ENCODE peak calls at places on chromosomes 11 and 22, in six cellular contexts. One of them, this sample, is unnamed.

GRCh38 chr11:94129505-94130335 is 1.1 kb downstream of the PANX1 start:
- DNase-seq in AG09309: no peak
- DNase-seq in heart right ventricle: no peak
- DNase-seq in cardiac fibroblast: no peak
- DNase-seq in WTC11: peak; percentile 69
- DNase-seq in Panc1: peak; percentile 43
- DNase-seq in this sample: no peak

GRCh38 chr11:41201156-41201555 is 258.3 kb downstream of the LRRC4C start:
- DNase-seq in AG09309: no peak
- DNase-seq in heart right ventricle: no peak
- DNase-seq in cardiac fibroblast: peak; percentile 3
- DNase-seq in WTC11: peak; percentile 75
- DNase-seq in Panc1: peak; percentile 12
- DNase-seq in this sample: no peak

GRCh38 chr22:35126993-35127392 is 61.0 kb downstream of the ISX start:
- DNase-seq in AG09309: no peak
- DNase-seq in heart right ventricle: no peak
- DNase-seq in cardiac fibroblast: no peak
- DNase-seq in WTC11: no peak
- DNase-seq in Panc1: no peak
- DNase-seq in this sample: no peak

GRCh38 chr11:37371346-37371970 is 773.4 kb upstream of the RAG2 start:
- DNase-seq in AG09309: no peak
- DNase-seq in heart right ventricle: no peak
- DNase-seq in cardiac fibroblast: no peak
- DNase-seq in WTC11: no peak
- DNase-seq in Panc1: no peak
- DNase-seq in this sample: no peak

GRCh38 chr11:574632-575323 is 1.5 kb upstream of the PHRF1 start:
- DNase-seq in AG09309: no peak
- DNase-seq in heart right ventricle: no peak
- DNase-seq in cardiac fibroblast: peak; percentile 23
- DNase-seq in WTC11: no peak
- DNase-seq in Panc1: no peak
- DNase-seq in this sample: no peak

GRCh38 chr22:46180370-46181137 is 30.2 kb downstream of the PPARA start:
- DNase-seq in AG09309: no peak
- DNase-seq in heart right ventricle: no peak
- DNase-seq in cardiac fibroblast: peak; percentile 37
- DNase-seq in WTC11: no peak
- DNase-seq in Panc1: no peak
- DNase-seq in this sample: no peak

GRCh38 chr11:74570266-74571061 is 21.9 kb upstream of the POLD3 start:
- DNase-seq in AG09309: peak; percentile 28
- DNase-seq in heart right ventricle: no peak
- DNase-seq in cardiac fibroblast: peak; percentile 75
- DNase-seq in WTC11: peak; percentile 53
- DNase-seq in Panc1: peak; percentile 25
- DNase-seq in this sample: peak; percentile 67

GRCh38 chr11:94885133-94885532 is 88.2 kb downstream of the CWC15 start:
- DNase-seq in AG09309: no peak
- DNase-seq in heart right ventricle: no peak
- DNase-seq in cardiac fibroblast: no peak
- DNase-seq in WTC11: no peak
- DNase-seq in Panc1: no peak
- DNase-seq in this sample: no peak

GRCh38 chr22:36442506-36443197 is 38.8 kb downstream of the TXN2 start:
- DNase-seq in AG09309: no peak
- DNase-seq in heart right ventricle: no peak
- DNase-seq in cardiac fibroblast: no peak
- DNase-seq in WTC11: no peak
- DNase-seq in Panc1: no peak
- DNase-seq in this sample: no peak

GRCh38 chr11:91265946-91266345 is 958.7 kb upstream of the FAT3 start:
- DNase-seq in AG09309: no peak
- DNase-seq in heart right ventricle: no peak
- DNase-seq in cardiac fibroblast: peak; percentile 1
- DNase-seq in WTC11: no peak
- DNase-seq in Panc1: no peak
- DNase-seq in this sample: no peak

GRCh38 chr11:36478700-36479329 is 31.3 kb downstream of the TRAF6 start:
- DNase-seq in AG09309: peak; percentile 17
- DNase-seq in heart right ventricle: no peak
- DNase-seq in cardiac fibroblast: peak; percentile 76
- DNase-seq in WTC11: no peak
- DNase-seq in Panc1: peak; percentile 28
- DNase-seq in this sample: no peak

GRCh38 chr22:18968011-18968749 is 32.1 kb upstream of the PRODH start:
- DNase-seq in AG09309: no peak
- DNase-seq in heart right ventricle: peak; percentile 52
- DNase-seq in cardiac fibroblast: peak; percentile 35
- DNase-seq in WTC11: peak; percentile 70
- DNase-seq in Panc1: no peak
- DNase-seq in this sample: peak; percentile 60

GRCh38 chr22:30251661-30252226 is 5.2 kb upstream of the LIF start:
- DNase-seq in AG09309: no peak
- DNase-seq in heart right ventricle: peak; percentile 54
- DNase-seq in cardiac fibroblast: peak; percentile 61
- DNase-seq in WTC11: no peak
- DNase-seq in Panc1: no peak
- DNase-seq in this sample: no peak

GRCh38 chr11:43810929-43811596 is 69.6 kb upstream of the ALKBH3 start:
- DNase-seq in AG09309: no peak
- DNase-seq in heart right ventricle: no peak
- DNase-seq in cardiac fibroblast: peak; percentile 53
- DNase-seq in WTC11: no peak
- DNase-seq in Panc1: no peak
- DNase-seq in this sample: no peak

GRCh38 chr11:65583589-65583988 is 7.7 kb downstream of the EHBP1L1 start:
- DNase-seq in AG09309: no peak
- DNase-seq in heart right ventricle: no peak
- DNase-seq in cardiac fibroblast: no peak
- DNase-seq in WTC11: no peak
- DNase-seq in Panc1: no peak
- DNase-seq in this sample: no peak

GRCh38 chr11:120527111-120527748 is 15.7 kb downstream of the GRIK4 start:
- DNase-seq in AG09309: no peak
- DNase-seq in heart right ventricle: no peak
- DNase-seq in cardiac fibroblast: peak; percentile 47
- DNase-seq in WTC11: peak; percentile 86
- DNase-seq in Panc1: no peak
- DNase-seq in this sample: no peak

GRCh38 chr11:65485820-65486219 is 13.0 kb upstream of the MALAT1 start:
- DNase-seq in AG09309: no peak
- DNase-seq in heart right ventricle: no peak
- DNase-seq in cardiac fibroblast: no peak
- DNase-seq in WTC11: no peak
- DNase-seq in Panc1: no peak
- DNase-seq in this sample: no peak

GRCh38 chr11:123145220-123145619 is 49.8 kb downstream of the CLMP start:
- DNase-seq in AG09309: no peak
- DNase-seq in heart right ventricle: no peak
- DNase-seq in cardiac fibroblast: peak; percentile 94
- DNase-seq in WTC11: no peak
- DNase-seq in Panc1: peak; percentile 72
- DNase-seq in this sample: peak; percentile 67

GRCh38 chr11:71204748-71205664 is 47.4 kb downstream of the SHANK2 start:
- DNase-seq in AG09309: no peak
- DNase-seq in heart right ventricle: no peak
- DNase-seq in cardiac fibroblast: no peak
- DNase-seq in WTC11: no peak
- DNase-seq in Panc1: no peak
- DNase-seq in this sample: no peak

GRCh38 chr11:69840371-69841169 is 21.4 kb upstream of the FGF3 start:
- DNase-seq in AG09309: no peak
- DNase-seq in heart right ventricle: no peak
- DNase-seq in cardiac fibroblast: no peak
- DNase-seq in WTC11: no peak
- DNase-seq in Panc1: no peak
- DNase-seq in this sample: peak; percentile 27

GRCh38 chr11:96113100-96113710 is 189.3 kb upstream of the MTMR2 start:
- DNase-seq in AG09309: peak; percentile 35
- DNase-seq in heart right ventricle: no peak
- DNase-seq in cardiac fibroblast: peak; percentile 76
- DNase-seq in WTC11: no peak
- DNase-seq in Panc1: no peak
- DNase-seq in this sample: no peak

GRCh38 chr11:124761301-124762021 is 629 bp downstream of the ESAM start:
- DNase-seq in AG09309: no peak
- DNase-seq in heart right ventricle: peak; percentile 29
- DNase-seq in cardiac fibroblast: no peak
- DNase-seq in WTC11: peak; percentile 24
- DNase-seq in Panc1: no peak
- DNase-seq in this sample: no peak

GRCh38 chr11:124760806-124761205 is 1.3 kb downstream of the ESAM start:
- DNase-seq in AG09309: no peak
- DNase-seq in heart right ventricle: no peak
- DNase-seq in cardiac fibroblast: no peak
- DNase-seq in WTC11: no peak
- DNase-seq in Panc1: no peak
- DNase-seq in this sample: no peak

GRCh38 chr11:124758355-124759267 is 3.5 kb downstream of the ESAM start:
- DNase-seq in AG09309: no peak
- DNase-seq in heart right ventricle: peak; percentile 78
- DNase-seq in cardiac fibroblast: peak; percentile 70
- DNase-seq in WTC11: peak; percentile 95
- DNase-seq in Panc1: no peak
- DNase-seq in this sample: peak; percentile 78

GRCh38 chr11:124760205-124760652 is 1.9 kb downstream of the ESAM start:
- DNase-seq in AG09309: no peak
- DNase-seq in heart right ventricle: peak; percentile 69
- DNase-seq in cardiac fibroblast: no peak
- DNase-seq in WTC11: peak; percentile 28
- DNase-seq in Panc1: no peak
- DNase-seq in this sample: no peak

GRCh38 chr11:124759268-124760204 is 2.6 kb downstream of the ESAM start:
- DNase-seq in AG09309: no peak
- DNase-seq in heart right ventricle: peak; percentile 80
- DNase-seq in cardiac fibroblast: peak; percentile 63
- DNase-seq in WTC11: peak; percentile 40
- DNase-seq in Panc1: no peak
- DNase-seq in this sample: no peak
- TF ChIP-seq CTCF in AG09309: no peak
- TF ChIP-seq CTCF in heart right ventricle: no peak
- TF ChIP-seq CTCF in cardiac fibroblast: no peak
- TF ChIP-seq CTCF in WTC11: no peak
- TF ChIP-seq CTCF in Panc1: no peak
- TF ChIP-seq CTCF in this sample: no peak

GRCh38 chr11:11155962-11156815 is 196.9 kb downstream of the CSNK2A3 start:
- DNase-seq in AG09309: no peak
- DNase-seq in heart right ventricle: peak; percentile 26
- DNase-seq in cardiac fibroblast: no peak
- DNase-seq in WTC11: peak; percentile 86
- DNase-seq in Panc1: no peak
- DNase-seq in this sample: no peak
- TF ChIP-seq CTCF in AG09309: peak; percentile 52
- TF ChIP-seq CTCF in heart right ventricle: peak; percentile 26
- TF ChIP-seq CTCF in cardiac fibroblast: peak; percentile 41
- TF ChIP-seq CTCF in WTC11: peak; percentile 85
- TF ChIP-seq CTCF in Panc1: peak; percentile 90
- TF ChIP-seq CTCF in this sample: no peak

GRCh38 chr11:77636738-77637344 is 753 bp downstream of the CLNS1A start:
- DNase-seq in AG09309: no peak
- DNase-seq in heart right ventricle: no peak
- DNase-seq in cardiac fibroblast: no peak
- DNase-seq in WTC11: no peak
- DNase-seq in Panc1: no peak
- DNase-seq in this sample: no peak

GRCh38 chr11:77633856-77634425 is 3.7 kb downstream of the CLNS1A start:
- DNase-seq in AG09309: no peak
- DNase-seq in heart right ventricle: no peak
- DNase-seq in cardiac fibroblast: peak; percentile 73
- DNase-seq in WTC11: no peak
- DNase-seq in Panc1: no peak
- DNase-seq in this sample: peak; percentile 39

GRCh38 chr11:77634724-77635123 is 2.9 kb downstream of the CLNS1A start:
- DNase-seq in AG09309: no peak
- DNase-seq in heart right ventricle: no peak
- DNase-seq in cardiac fibroblast: no peak
- DNase-seq in WTC11: no peak
- DNase-seq in Panc1: no peak
- DNase-seq in this sample: no peak

GRCh38 chr11:77642228-77642627 is 4.6 kb upstream of the CLNS1A start:
- DNase-seq in AG09309: no peak
- DNase-seq in heart right ventricle: no peak
- DNase-seq in cardiac fibroblast: no peak
- DNase-seq in WTC11: no peak
- DNase-seq in Panc1: no peak
- DNase-seq in this sample: no peak

GRCh38 chr11:77637345-77638165 is at the start of gene CLNS1A:
- DNase-seq in AG09309: peak; percentile 38
- DNase-seq in heart right ventricle: peak; percentile 81
- DNase-seq in cardiac fibroblast: peak; percentile 92
- DNase-seq in WTC11: peak; percentile 79
- DNase-seq in Panc1: peak; percentile 80
- DNase-seq in this sample: peak; percentile 85
- TF ChIP-seq CTCF in AG09309: no peak
- TF ChIP-seq CTCF in heart right ventricle: no peak
- TF ChIP-seq CTCF in cardiac fibroblast: no peak
- TF ChIP-seq CTCF in WTC11: no peak
- TF ChIP-seq CTCF in Panc1: no peak
- TF ChIP-seq CTCF in this sample: no peak

DNA sequence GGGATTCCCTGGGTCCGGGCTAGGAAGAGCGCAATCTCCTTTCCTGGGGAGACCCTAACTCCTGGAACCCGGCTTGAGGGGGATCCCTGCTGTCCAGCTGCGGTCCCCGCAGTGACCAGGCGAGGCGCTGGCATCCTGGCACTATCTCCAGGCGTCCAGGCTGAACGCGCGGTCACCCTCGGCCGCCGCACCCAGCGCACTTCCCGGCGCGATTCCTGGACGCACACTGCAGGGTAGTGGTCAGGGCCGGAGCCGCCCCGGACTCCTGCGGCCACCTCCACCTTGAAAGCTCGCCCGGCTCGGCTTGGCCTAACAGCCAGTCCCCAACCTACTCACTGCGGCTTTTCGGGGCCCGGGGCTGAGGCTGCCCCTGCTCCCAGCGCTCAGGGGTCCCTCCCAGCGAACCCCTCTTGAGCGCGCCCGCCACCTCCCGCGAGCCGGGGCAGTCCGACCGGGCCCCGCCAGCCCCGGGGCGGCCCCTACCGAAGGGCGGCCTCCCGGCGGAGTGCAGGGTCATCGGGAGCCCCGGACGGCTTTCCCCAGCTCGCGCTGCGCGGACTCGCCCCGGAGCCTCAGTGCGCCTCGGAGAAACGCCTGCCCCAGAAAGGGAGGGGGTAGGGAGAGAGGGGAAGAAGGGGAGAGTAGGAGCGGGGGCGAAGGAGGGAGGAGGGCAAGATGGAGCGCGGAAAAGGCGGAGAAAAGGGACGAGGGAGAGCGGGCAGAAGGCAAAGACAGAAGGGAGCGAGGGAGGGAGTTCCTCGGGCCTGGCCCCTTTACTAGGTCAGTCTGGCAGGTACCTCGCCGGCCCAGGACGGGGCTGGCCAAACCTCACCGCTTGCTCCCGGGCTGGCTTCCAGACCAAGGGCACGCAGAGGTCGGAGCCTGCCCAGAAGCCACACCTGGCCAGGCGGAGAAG is 1.0 kb downstream of the POU2AF3 start:
- DNase-seq in AG09309: no peak
- DNase-seq in heart right ventricle: peak; percentile 67
- DNase-seq in cardiac fibroblast: peak; percentile 40
- DNase-seq in WTC11: peak; percentile 74
- DNase-seq in Panc1: no peak
- DNase-seq in this sample: peak; percentile 77
- TF ChIP-seq CTCF in AG09309: peak; percentile 60
- TF ChIP-seq CTCF in heart right ventricle: peak; percentile 37
- TF ChIP-seq CTCF in cardiac fibroblast: peak; percentile 52
- TF ChIP-seq CTCF in WTC11: peak; percentile 30
- TF ChIP-seq CTCF in Panc1: peak; percentile 84
- TF ChIP-seq CTCF in this sample: peak; percentile 46

This sample was measured in body of pancreas.